ENCODE peak calls at places on chromosome 9, in six cellular contexts. J is sciatic nerve, C is neural crest cell, G is amniotic stem cell, M is NCI-H1105 treated with DMSO at 0.1 percent for 48 hours, N is suprapubic skin. B is an unnamed sample.

GRCh38 chr9:20188616-20189212 is 399.9 kb upstream of the SLC24A2 start:
- DNase-seq in G (no peak), M (no peak), J (no peak), N (no peak), C (no peak), B (no peak)

GRCh38 chr9:109122726-109123621 is 3.2 kb upstream of the TMEM245 start:
- DNase-seq in N (no peak), M (no peak), G (no peak), C (no peak), J (no peak), B (no peak)

GRCh38 chr9:38003230-38003629 is 65.8 kb downstream of the SHB start:
- DNase-seq in G (no peak), M (no peak), N (no peak), J (no peak), C (no peak), B (no peak)

GRCh38 chr9:114902773-114903589 is 27.4 kb downstream of the TNFSF8 start:
- DNase-seq in J (no peak), C (no peak), M (no peak), G (no peak), N (no peak), B (no peak)

GRCh38 chr9:108776920-108777650 is 78.7 kb downstream of the ACTL7B start:
- DNase-seq in C (no peak), G (no peak), J (no peak), M (peak), N (no peak), B (no peak)

GRCh38 chr9:83062011-83062652 is 810 bp downstream of the RASEF start:
- DNase-seq in M (peak), N (peak), G (no peak), J (no peak), C (no peak), B (peak)

GRCh38 chr9:88090151-88090581 is 48.1 kb downstream of the SPATA31C2 start:
- DNase-seq in M (no peak), N (no peak), J (no peak), G (no peak), C (no peak), B (peak)

GRCh38 chr9:6842584-6842947 is 84.8 kb downstream of the KDM4C start:
- DNase-seq in J (no peak), G (no peak), N (no peak), M (no peak), C (no peak), B (no peak)

GRCh38 chr9:107983191-107983603 is 493.6 kb upstream of the KLF4 start:
- DNase-seq in C (no peak), M (no peak), N (no peak), G (peak), J (no peak), B (no peak)

GRCh38 chr9:105269593-105269992 is 25.1 kb downstream of the SLC44A1 start:
- DNase-seq in M (no peak), C (no peak), J (no peak), G (no peak), N (no peak), B (no peak)

GRCh38 chr9:110919609-110920008 is 118.7 kb downstream of the LPAR1 start:
- DNase-seq in J (no peak), N (no peak), G (no peak), C (no peak), M (no peak), B (no peak)

GRCh38 chr9:127185181-127185580 is 62.7 kb upstream of the ANGPTL2 start:
- DNase-seq in M (no peak), J (peak), C (no peak), G (no peak), N (no peak), B (no peak)

GRCh38 chr9:34123682-34124081 is 2.8 kb downstream of the DCAF12 start:
- DNase-seq in M (no peak), C (no peak), N (no peak), G (no peak), J (no peak), B (no peak)

GRCh38 chr9:78238061-78239038 is 2.5 kb downstream of the CEP78 start:
- DNase-seq in G (no peak), M (no peak), C (no peak), J (no peak), N (no peak), B (no peak)

GRCh38 chr9:125447202-125447802 is 185.7 kb downstream of the GAPVD1 start:
- DNase-seq in M (no peak), G (no peak), C (no peak), N (no peak), J (no peak), B (no peak)

GRCh38 chr9:131405429-131405828 is 11.5 kb downstream of the PRRC2B start:
- DNase-seq in G (no peak), N (no peak), M (no peak), C (no peak), J (no peak), B (no peak)

GRCh38 chr9:121233906-121234901 is 32.5 kb upstream of the RAB14 start:
- DNase-seq in J (no peak), G (no peak), M (no peak), C (no peak), N (no peak), B (no peak)

GRCh38 chr9:135978650-135979461 is 17.7 kb upstream of the UBAC1 start:
- DNase-seq in J (no peak), M (no peak), C (no peak), G (no peak), N (no peak), B (no peak)

GRCh38 chr9:6910032-6910431 is 152.3 kb downstream of the KDM4C start:
- DNase-seq in M (peak), N (no peak), C (no peak), G (no peak), J (no peak), B (no peak)

GRCh38 chr9:33012328-33013068 is 11.1 kb upstream of the APTX start:
- DNase-seq in M (no peak), J (no peak), N (no peak), G (no peak), C (no peak), B (no peak)

GRCh38 chr9:755454-756381 is 85.8 kb upstream of the DMRT1 start:
- DNase-seq in C (no peak), G (peak), N (no peak), M (no peak), J (no peak), B (no peak)

GRCh38 chr9:125455876-125456275 is 194.2 kb downstream of the GAPVD1 start:
- DNase-seq in J (no peak), C (no peak), G (no peak), N (no peak), M (no peak), B (no peak)

GRCh38 chr9:95175523-95175922 is 142.0 kb downstream of the FANCC start:
- DNase-seq in G (no peak), M (no peak), C (no peak), J (no peak), N (no peak), B (no peak)

GRCh38 chr9:133523096-133523495 is 1.7 kb downstream of the MYMK start:
- DNase-seq in G (no peak), M (no peak), C (no peak), N (no peak), J (no peak), B (no peak)

GRCh38 chr9:113995963-113996362 is 82.1 kb downstream of the AMBP start:
- DNase-seq in C (no peak), N (peak), J (peak), M (no peak), G (no peak), B (no peak)

GRCh38 chr9:69871143-69871834 is 50.7 kb downstream of the CFAP95 start:
- DNase-seq in G (no peak), C (no peak), J (no peak), M (no peak), N (no peak), B (no peak)

GRCh38 chr9:72734631-72735030 is 213.2 kb downstream of the TMC1 start:
- DNase-seq in G (no peak), N (no peak), J (no peak), M (no peak), C (no peak), B (no peak)

GRCh38 chr9:136036050-136036449 is 59.0 kb downstream of the NACC2 start:
- DNase-seq in J (no peak), G (no peak), M (no peak), C (no peak), N (no peak), B (no peak)

GRCh38 chr9:13116292-13116691 is 163.2 kb downstream of the MPDZ start:
- DNase-seq in M (no peak), J (no peak), N (no peak), C (no peak), G (no peak), B (no peak)

GRCh38 chr9:19785230-19785629 is 3.6 kb downstream of the SLC24A2 start:
- DNase-seq in N (no peak), J (no peak), C (no peak), G (no peak), M (no peak), B (no peak)

GRCh38 chr9:128556276-128556675 is 3.9 kb downstream of the SPTAN1 start:
- DNase-seq in G (no peak), N (no peak), J (no peak), M (no peak), C (no peak), B (no peak)

GRCh38 chr9:116000748-116001329 is 152.8 kb upstream of the PAPPA start:
- DNase-seq in N (no peak), M (peak), G (no peak), C (peak), J (no peak), B (peak)

GRCh38 chr9:76271755-76272154 is 122.5 kb downstream of the RFK start:
- DNase-seq in M (no peak), J (no peak), G (no peak), N (no peak), C (no peak), B (no peak)

GRCh38 chr9:78351816-78352215 is 54.9 kb downstream of the PSAT1 start:
- DNase-seq in J (no peak), C (no peak), G (no peak), N (no peak), M (no peak), B (no peak)

GRCh38 chr9:125758986-125759811 is 12.0 kb downstream of the PBX3 start:
- DNase-seq in M (peak), N (no peak), J (no peak), C (no peak), G (no peak), B (no peak)

GRCh38 chr9:11702529-11702928 is 990.7 kb upstream of the TYRP1 start:
- DNase-seq in C (no peak), G (no peak), N (no peak), M (peak), J (no peak), B (no peak)

GRCh38 chr9:22142681-22143080 is 133.6 kb upstream of the CDKN2B start:
- DNase-seq in N (no peak), J (no peak), C (no peak), G (no peak), M (no peak), B (no peak)

GRCh38 chr9:95511232-95511951 is 5.4 kb downstream of the PTCH1 start:
- DNase-seq in G (peak), N (peak), J (peak), C (peak), M (peak), B (peak)